ENCODE peak calls at places on chromosomes 12 and 14, in five cellular contexts. One of them, this sample, is unnamed. For H3K4me1, the result is how much of the 10 kb centered on the place peaks cover.

GRCh38 chr12:100199347-100200136 is 1.1 kb upstream of the ACTR6 start:
- DNase-seq in pancreas: peak
- DNase-seq in SJCRH30: peak
- DNase-seq in ascending aorta: peak
- DNase-seq in GM23248: peak
- DNase-seq in this sample: no peak

GRCh38 chr12:100716949-100717732 is 77.4 kb upstream of the ANO4 start:
- DNase-seq in pancreas: no peak
- DNase-seq in SJCRH30: no peak
- DNase-seq in ascending aorta: no peak
- DNase-seq in GM23248: peak
- DNase-seq in this sample: no peak

GRCh38 chr12:42636993-42637392 is 47.4 kb upstream of the PRICKLE1 start:
- DNase-seq in pancreas: no peak
- DNase-seq in SJCRH30: no peak
- DNase-seq in ascending aorta: no peak
- DNase-seq in GM23248: no peak
- DNase-seq in this sample: no peak

GRCh38 chr12:41968661-41969060 is 176.0 kb downstream of the GXYLT1 start:
- DNase-seq in pancreas: no peak
- DNase-seq in SJCRH30: no peak
- DNase-seq in ascending aorta: no peak
- DNase-seq in GM23248: no peak
- DNase-seq in this sample: no peak

GRCh38 chr14:74302160-74302628 is 540 bp downstream of the ABCD4 start:
- DNase-seq in pancreas: no peak
- DNase-seq in SJCRH30: peak
- DNase-seq in ascending aorta: no peak
- DNase-seq in GM23248: peak
- DNase-seq in this sample: no peak

GRCh38 chr12:51507188-51507587 is 82.6 kb downstream of the SLC4A8 start:
- DNase-seq in pancreas: no peak
- DNase-seq in SJCRH30: no peak
- DNase-seq in ascending aorta: no peak
- DNase-seq in GM23248: no peak
- DNase-seq in this sample: no peak

GRCh38 chr14:62654641-62655040 is 390.6 kb downstream of the KCNH5 start:
- DNase-seq in pancreas: no peak
- DNase-seq in SJCRH30: no peak
- DNase-seq in ascending aorta: no peak
- DNase-seq in GM23248: no peak
- DNase-seq in this sample: no peak

GRCh38 chr12:31004666-31005065 is 69.0 kb upstream of the DDX11 start:
- DNase-seq in pancreas: no peak
- DNase-seq in SJCRH30: no peak
- DNase-seq in ascending aorta: no peak
- DNase-seq in GM23248: no peak
- DNase-seq in this sample: no peak

GRCh38 chr12:91913651-91914050 is 232.0 kb downstream of the BTG1 start:
- DNase-seq in pancreas: no peak
- DNase-seq in SJCRH30: no peak
- DNase-seq in ascending aorta: no peak
- DNase-seq in GM23248: peak
- DNase-seq in this sample: no peak

GRCh38 chr14:77458249-77458950 is 507 bp downstream of the AHSA1 start:
- DNase-seq in pancreas: peak
- DNase-seq in SJCRH30: peak
- DNase-seq in ascending aorta: no peak
- DNase-seq in GM23248: peak
- DNase-seq in this sample: no peak

GRCh38 chr14:59116984-59117415 is 71.5 kb upstream of the DAAM1 start:
- DNase-seq in pancreas: no peak
- DNase-seq in SJCRH30: peak
- DNase-seq in ascending aorta: no peak
- DNase-seq in GM23248: peak
- DNase-seq in this sample: no peak

GRCh38 chr12:123723765-123724164 is 11.6 kb downstream of the ATP6V0A2 start:
- DNase-seq in pancreas: no peak
- DNase-seq in SJCRH30: no peak
- DNase-seq in ascending aorta: peak
- DNase-seq in GM23248: no peak
- DNase-seq in this sample: no peak

GRCh38 chr12:112473056-112473455 is 54.3 kb downstream of the PTPN11 start:
- DNase-seq in pancreas: no peak
- DNase-seq in SJCRH30: no peak
- DNase-seq in ascending aorta: no peak
- DNase-seq in GM23248: peak
- DNase-seq in this sample: peak

GRCh38 chr14:89498836-89499235 is 81.8 kb upstream of the FOXN3 start:
- DNase-seq in pancreas: no peak
- DNase-seq in SJCRH30: no peak
- DNase-seq in ascending aorta: no peak
- DNase-seq in GM23248: no peak
- DNase-seq in this sample: no peak

GRCh38 chr12:131738196-131738595 is 27.3 kb downstream of the SFSWAP start:
- DNase-seq in pancreas: no peak
- DNase-seq in SJCRH30: no peak
- DNase-seq in ascending aorta: no peak
- DNase-seq in GM23248: no peak
- DNase-seq in this sample: no peak

GRCh38 chr12:1429980-1430379 is 164.4 kb downstream of the FBXL14 start:
- DNase-seq in pancreas: no peak
- DNase-seq in SJCRH30: no peak
- DNase-seq in ascending aorta: no peak
- DNase-seq in GM23248: peak
- DNase-seq in this sample: no peak

GRCh38 chr12:102958073-102958829 is 777 bp downstream of the ASCL1 start:
- DNase-seq in pancreas: no peak
- DNase-seq in SJCRH30: no peak
- DNase-seq in ascending aorta: no peak
- DNase-seq in GM23248: peak
- DNase-seq in this sample: no peak

GRCh38 chr14:22555573-22556011 is 33.4 kb downstream of the DAD1 start:
- DNase-seq in pancreas: no peak
- DNase-seq in SJCRH30: no peak
- DNase-seq in ascending aorta: peak
- DNase-seq in GM23248: peak
- DNase-seq in this sample: no peak

GRCh38 chr14:87066221-87066817 is 926.7 kb downstream of the GALC start:
- DNase-seq in pancreas: no peak
- DNase-seq in SJCRH30: peak
- DNase-seq in ascending aorta: no peak
- DNase-seq in GM23248: no peak
- DNase-seq in this sample: no peak

GRCh38 chr12:77339610-77340009 is 274.2 kb upstream of the E2F7 start:
- DNase-seq in pancreas: no peak
- DNase-seq in SJCRH30: no peak
- DNase-seq in ascending aorta: no peak
- DNase-seq in GM23248: peak
- DNase-seq in this sample: no peak

GRCh38 chr12:95207407-95207806 is 9.9 kb downstream of the FGD6 start:
- DNase-seq in pancreas: no peak
- DNase-seq in SJCRH30: no peak
- DNase-seq in ascending aorta: no peak
- DNase-seq in GM23248: no peak
- DNase-seq in this sample: no peak
- H3K4me1 ChIP-seq in pancreas: under half
- H3K4me1 ChIP-seq in SJCRH30: under half
- H3K4me1 ChIP-seq in ascending aorta: under half
- H3K4me1 ChIP-seq in GM23248: under half
- H3K4me1 ChIP-seq in this sample: under half

DNA sequence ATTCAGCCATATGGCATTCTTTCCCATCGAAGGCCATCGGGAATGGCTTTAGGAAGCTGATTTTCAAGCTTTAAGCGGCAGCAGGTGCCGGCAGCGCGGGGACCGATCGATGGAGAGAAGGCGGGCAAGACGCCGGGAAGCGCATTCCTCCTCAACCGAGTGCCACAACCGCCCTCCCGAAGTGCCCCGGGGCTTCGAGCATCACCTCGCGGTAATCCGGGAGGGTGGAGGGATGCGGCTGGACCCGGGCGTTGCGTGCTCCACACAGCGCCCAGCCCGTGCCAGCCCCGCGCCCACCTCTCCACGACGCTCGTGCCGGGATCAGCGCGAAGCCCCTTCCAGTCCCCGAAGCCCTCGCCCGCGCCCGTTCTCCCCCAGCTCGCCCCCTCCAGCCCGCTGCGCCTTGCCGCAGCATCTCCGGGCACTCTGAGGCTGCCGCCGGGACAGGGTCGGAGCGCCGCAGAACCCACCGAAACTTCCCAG is 3.2 kb downstream of the USP44 start:
- DNase-seq in pancreas: peak
- DNase-seq in SJCRH30: no peak
- DNase-seq in ascending aorta: peak
- DNase-seq in GM23248: peak
- DNase-seq in this sample: no peak
- H3K4me3 ChIP-seq in pancreas: peak
- H3K4me3 ChIP-seq in SJCRH30: no peak
- H3K4me3 ChIP-seq in ascending aorta: peak
- H3K4me3 ChIP-seq in GM23248: peak
- H3K4me3 ChIP-seq in this sample: peak

GRCh38 chr14:103879570-103880333 is 32.4 kb upstream of the PPP1R13B start:
- DNase-seq in pancreas: peak
- DNase-seq in SJCRH30: peak
- DNase-seq in ascending aorta: no peak
- DNase-seq in GM23248: peak
- DNase-seq in this sample: no peak

GRCh38 chr14:103882503-103883262 is 35.3 kb upstream of the PPP1R13B start:
- DNase-seq in pancreas: no peak
- DNase-seq in SJCRH30: no peak
- DNase-seq in ascending aorta: no peak
- DNase-seq in GM23248: no peak
- DNase-seq in this sample: no peak

GRCh38 chr14:103881927-103882281 is 34.5 kb upstream of the PPP1R13B start:
- DNase-seq in pancreas: no peak
- DNase-seq in SJCRH30: no peak
- DNase-seq in ascending aorta: no peak
- DNase-seq in GM23248: no peak
- DNase-seq in this sample: no peak

GRCh38 chr14:103880334-103880985 is 33.1 kb upstream of the PPP1R13B start:
- DNase-seq in pancreas: peak
- DNase-seq in SJCRH30: peak
- DNase-seq in ascending aorta: peak
- DNase-seq in GM23248: peak
- DNase-seq in this sample: no peak

DNA sequence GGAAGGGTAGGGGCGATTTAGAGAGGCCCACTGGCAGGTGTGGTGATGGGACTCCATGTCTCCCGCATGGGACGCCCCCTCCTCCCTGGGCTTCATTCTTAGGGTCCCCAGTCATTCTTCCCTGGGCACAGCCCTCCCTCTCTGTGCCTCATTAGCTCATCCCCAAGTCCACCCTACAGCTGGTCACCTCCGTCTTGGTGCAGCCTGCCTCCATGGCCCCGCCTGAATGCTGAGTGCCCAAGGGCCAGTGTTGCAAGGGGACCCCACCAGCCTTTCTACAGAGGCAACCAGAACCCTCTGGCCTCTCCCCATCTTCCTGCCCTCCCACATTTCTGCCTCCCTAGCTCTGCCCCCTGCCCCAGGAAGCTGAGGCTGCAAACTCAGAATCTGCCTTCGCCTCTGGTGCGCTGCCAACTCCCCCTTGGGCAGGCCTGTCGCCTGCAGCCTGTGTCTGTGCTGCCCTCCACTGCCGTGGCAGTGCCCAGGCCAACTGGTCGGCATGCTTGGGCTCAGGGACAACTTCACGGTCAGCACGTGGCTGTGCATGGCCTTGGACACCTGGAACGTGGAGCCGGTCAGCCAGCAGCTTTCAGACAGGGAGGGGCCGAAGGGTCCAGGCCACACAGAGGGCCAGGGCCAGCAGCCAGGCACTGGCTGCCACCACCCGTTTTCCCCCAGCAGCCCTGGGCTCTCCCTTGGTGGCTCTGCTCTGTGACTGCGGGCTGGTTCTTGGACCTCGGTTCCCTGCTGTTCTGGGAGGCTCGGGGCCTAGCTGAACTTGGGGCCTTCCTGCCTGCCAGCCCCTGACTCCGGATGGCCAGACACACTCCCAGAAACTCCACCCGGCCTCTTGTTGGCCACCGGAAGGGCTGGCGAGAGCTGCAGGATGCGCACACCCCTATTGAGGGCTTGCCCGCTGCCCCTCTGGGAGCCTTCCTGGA is 33.9 kb upstream of the PPP1R13B start:
- DNase-seq in pancreas: peak
- DNase-seq in SJCRH30: peak
- DNase-seq in ascending aorta: no peak
- DNase-seq in GM23248: no peak
- DNase-seq in this sample: no peak
- H3K4me1 ChIP-seq in pancreas: under half
- H3K4me1 ChIP-seq in SJCRH30: under half
- H3K4me1 ChIP-seq in ascending aorta: under half
- H3K4me1 ChIP-seq in GM23248: under half
- H3K4me1 ChIP-seq in this sample: under half

GRCh38 chr12:46825526-46826414 is at the start of gene SLC38A4:
- DNase-seq in pancreas: peak
- DNase-seq in SJCRH30: peak
- DNase-seq in ascending aorta: no peak
- DNase-seq in GM23248: peak
- DNase-seq in this sample: no peak

GRCh38 chr12:46830731-46831334 is 5.0 kb upstream of the SLC38A4 start:
- DNase-seq in pancreas: peak
- DNase-seq in SJCRH30: no peak
- DNase-seq in ascending aorta: no peak
- DNase-seq in GM23248: peak
- DNase-seq in this sample: no peak

GRCh38 chr12:46835785-46836184 is 10.0 kb upstream of the SLC38A4 start:
- DNase-seq in pancreas: no peak
- DNase-seq in SJCRH30: no peak
- DNase-seq in ascending aorta: no peak
- DNase-seq in GM23248: no peak
- DNase-seq in this sample: no peak

GRCh38 chr12:46832084-46832704 is 6.4 kb upstream of the SLC38A4 start:
- DNase-seq in pancreas: no peak
- DNase-seq in SJCRH30: no peak
- DNase-seq in ascending aorta: no peak
- DNase-seq in GM23248: no peak
- DNase-seq in this sample: no peak

DNA sequence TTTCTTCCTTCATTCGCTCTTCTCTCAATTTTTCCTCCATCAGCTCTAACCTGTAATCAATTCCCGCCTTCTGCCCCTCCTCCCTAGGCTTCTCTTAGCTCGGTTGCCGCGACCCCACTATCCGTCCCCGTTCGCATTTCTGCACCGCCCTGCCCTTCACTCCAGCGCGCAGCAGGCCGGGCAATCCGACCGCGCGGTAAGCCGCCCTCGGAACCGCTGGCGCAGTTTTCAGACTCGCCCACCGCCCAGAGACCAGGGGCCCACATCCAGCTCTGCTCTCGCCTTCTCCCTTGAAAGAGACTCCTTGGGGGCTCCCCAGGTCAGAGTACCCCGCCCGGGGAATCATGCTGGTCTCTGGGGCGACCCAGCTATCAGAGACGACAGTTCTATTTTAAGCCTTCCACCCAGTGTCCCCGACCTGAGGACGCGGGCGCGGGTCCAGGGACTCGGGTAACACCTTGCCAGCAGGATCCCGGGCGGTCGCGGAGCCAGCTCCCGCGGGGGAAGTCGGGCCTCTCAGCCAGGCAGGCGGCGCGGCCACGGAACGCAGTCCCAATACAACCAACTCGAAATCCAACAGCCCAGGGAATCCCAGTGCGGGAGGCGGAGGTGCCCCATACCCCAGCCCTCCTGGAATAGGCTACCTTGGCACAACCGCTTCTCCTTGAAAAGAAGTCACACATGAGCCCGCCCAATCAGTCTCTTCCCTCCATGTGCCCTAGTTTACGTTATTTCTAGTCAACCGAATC is 5.7 kb upstream of the SLC38A4 start:
- DNase-seq in pancreas: peak
- DNase-seq in SJCRH30: no peak
- DNase-seq in ascending aorta: peak
- DNase-seq in GM23248: peak
- DNase-seq in this sample: no peak
- H3K4me3 ChIP-seq in pancreas: peak
- H3K4me3 ChIP-seq in SJCRH30: no peak
- H3K4me3 ChIP-seq in ascending aorta: peak
- H3K4me3 ChIP-seq in GM23248: peak
- H3K4me3 ChIP-seq in this sample: peak

This sample was measured in iPS DF 6.9.